ENCODE peak calls at places on chromosomes 11 and 22, in eight cellular contexts. L is GM23248, G is OCI-LY7, N is fibroblast of lung, M is iPS DF 6.9, A is suprapubic skin, I is upper lobe of right lung, W is PC-3. T is an unnamed sample.
A peak's percentile ranks its signal among the peaks of the same experiment; 100 is the strongest.

GRCh38 chr22:49948958-49949913 is 11.3 kb upstream of the PIM3 start:
- DNase-seq in L (no peak), G (no peak), N (no peak), M (no peak), A (no peak), I (peak; percentile 96), W (peak; percentile 76), T (no peak)

GRCh38 chr11:13486926-13487660 is 8.7 kb downstream of the PTH start:
- DNase-seq in L (peak; percentile 67), G (peak; percentile 25), N (peak; percentile 9), M (no peak), A (no peak), I (peak; percentile 86), W (no peak), T (peak; percentile 88)

GRCh38 chr11:19632435-19632834 is 80.2 kb upstream of the NAV2 start:
- DNase-seq in L (peak; percentile 50), G (no peak), N (peak; percentile 62), M (no peak), A (no peak), I (no peak), W (peak; percentile 36), T (no peak)

GRCh38 chr22:44712156-44712555 is 10.2 kb downstream of the PRR5 start:
- DNase-seq in L (peak; percentile 43), G (no peak), N (no peak), M (no peak), A (no peak), I (no peak), W (no peak), T (peak; percentile 85)

GRCh38 chr11:95925011-95925410 is 1.1 kb upstream of the MTMR2 start:
- DNase-seq in L (peak; percentile 23), G (no peak), N (peak; percentile 28), M (no peak), A (no peak), I (no peak), W (peak; percentile 92), T (no peak)

GRCh38 chr11:2553886-2554285 is 109.1 kb downstream of the KCNQ1 start:
- DNase-seq in L (no peak), G (no peak), N (no peak), M (no peak), A (no peak), I (peak; percentile 58), W (no peak), T (peak; percentile 25)

GRCh38 chr11:133978816-133979215 is 22.0 kb upstream of the IGSF9B start:
- DNase-seq in L (peak; percentile 62), G (no peak), N (no peak), M (no peak), A (no peak), I (no peak), W (peak; percentile 15), T (no peak)

GRCh38 chr22:26364066-26365015 is 64.7 kb upstream of the ASPHD2 start:
- DNase-seq in L (peak; percentile 90), G (peak; percentile 88), N (peak; percentile 78), M (peak; percentile 89), A (no peak), I (no peak), W (peak; percentile 73), T (no peak)

GRCh38 chr11:94179696-94180095 is 51.1 kb downstream of the PANX1 start:
- DNase-seq in L (no peak), G (no peak), N (no peak), M (no peak), A (no peak), I (no peak), W (no peak), T (no peak)

GRCh38 chr11:19892876-19893275 is 180.2 kb downstream of the NAV2 start:
- DNase-seq in L (peak; percentile 60), G (no peak), N (peak; percentile 61), M (no peak), A (no peak), I (no peak), W (no peak), T (no peak)

GRCh38 chr11:44627911-44628729 is 62.7 kb downstream of the CD82 start:
- DNase-seq in L (peak; percentile 50), G (no peak), N (peak; percentile 78), M (no peak), A (peak; percentile 79), I (peak; percentile 76), W (no peak), T (peak; percentile 72)

GRCh38 chr22:33837806-33838205 is 82.5 kb downstream of the LARGE1 start:
- DNase-seq in L (no peak), G (no peak), N (no peak), M (no peak), A (no peak), I (no peak), W (no peak), T (no peak)

GRCh38 chr11:126310992-126311310 is 7.1 kb downstream of the DCPS start:
- DNase-seq in L (peak; percentile 36), G (no peak), N (no peak), M (no peak), A (no peak), I (no peak), W (no peak), T (no peak)

GRCh38 chr11:8959546-8960166 is 4.6 kb downstream of the TMEM9B start:
- DNase-seq in L (peak; percentile 87), G (peak; percentile 73), N (peak; percentile 89), M (peak; percentile 74), A (no peak), I (no peak), W (peak; percentile 73), T (no peak)

GRCh38 chr11:65559951-65560537 is 1.9 kb upstream of the LTBP3 start:
- DNase-seq in L (peak; percentile 90), G (no peak), N (peak; percentile 38), M (no peak), A (no peak), I (no peak), W (peak; percentile 98), T (no peak)

GRCh38 chr11:13923182-13923581 is 39.3 kb upstream of the SPON1 start:
- DNase-seq in L (no peak), G (peak; percentile 52), N (no peak), M (no peak), A (no peak), I (no peak), W (peak; percentile 68), T (no peak)

GRCh38 chr11:104163100-104164027 is 583 bp downstream of the PDGFD start:
- DNase-seq in L (peak; percentile 28), G (peak; percentile 61), N (peak; percentile 20), M (no peak), A (no peak), I (no peak), W (no peak), T (peak; percentile 56)

GRCh38 chr11:59176330-59176729 is 4.4 kb downstream of the DTX4 start:
- DNase-seq in L (no peak), G (no peak), N (no peak), M (no peak), A (no peak), I (no peak), W (no peak), T (no peak)

GRCh38 chr11:59174664-59175033 is 2.7 kb downstream of the DTX4 start:
- DNase-seq in L (peak; percentile 65), G (no peak), N (no peak), M (no peak), A (no peak), I (no peak), W (peak; percentile 94), T (no peak)

GRCh38 chr11:59173964-59174663 is 2.2 kb downstream of the DTX4 start:
- DNase-seq in L (peak; percentile 23), G (no peak), N (no peak), M (no peak), A (no peak), I (peak; percentile 86), W (peak; percentile 67), T (no peak)

GRCh38 chr11:59173080-59173963 is 1.4 kb downstream of the DTX4 start:
- DNase-seq in L (peak; percentile 49), G (no peak), N (no peak), M (no peak), A (peak; percentile 81), I (peak; percentile 78), W (no peak), T (peak; percentile 86)

GRCh38 chr11:59175104-59175503 is 3.2 kb downstream of the DTX4 start:
- DNase-seq in L (no peak), G (no peak), N (no peak), M (no peak), A (no peak), I (peak; percentile 68), W (no peak), T (no peak)
- H3K27ac ChIP-seq in L (no peak overlapping the region), G (no peak overlapping the region), N (no peak overlapping the region), M (no peak overlapping the region), A (no peak overlapping the region), I (peak overlapping the region; percentile 63), W (peak overlapping the region; percentile 84), T (peak overlapping the region; percentile 57)

DNA sequence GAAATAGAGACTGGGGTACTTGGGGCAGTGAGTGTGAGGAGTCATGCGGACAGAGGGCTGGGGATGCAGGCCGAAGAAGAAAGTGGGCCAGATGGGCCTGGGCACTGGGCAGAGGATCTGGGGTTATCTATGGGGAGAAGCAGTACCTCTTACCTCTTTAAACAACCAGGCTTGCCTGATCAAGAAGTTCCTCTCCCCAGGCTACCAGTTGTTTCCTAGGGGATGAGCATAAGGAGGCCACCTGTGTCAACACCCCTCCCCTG is 98.4 kb upstream of the PITPNB start:
- DNase-seq in L (no peak), G (no peak), N (no peak), M (no peak), A (no peak), I (peak; percentile 23), W (no peak), T (no peak)
- H3K27ac ChIP-seq in L (no peak overlapping the region), G (no peak overlapping the region), N (no peak overlapping the region), M (no peak overlapping the region), A (no peak overlapping the region), I (no peak overlapping the region), W (no peak overlapping the region), T (no peak overlapping the region)

GRCh38 chr11:86790073-86790727 is 10.1 kb upstream of the PRSS23 start:
- DNase-seq in L (no peak), G (no peak), N (no peak), M (no peak), A (no peak), I (no peak), W (peak; percentile 49), T (no peak)
- H3K27ac ChIP-seq in L (no peak overlapping the region), G (no peak overlapping the region), N (no peak overlapping the region), M (no peak overlapping the region), A (no peak overlapping the region), I (no peak overlapping the region), W (peak overlapping the region; percentile 47), T (no peak overlapping the region)

GRCh38 chr22:46038174-46038487 is 61.2 kb upstream of the WNT7B start:
- DNase-seq in L (no peak), G (no peak), N (no peak), M (no peak), A (no peak), I (no peak), W (no peak), T (no peak)

GRCh38 chr22:46035742-46036557 is 59.0 kb upstream of the WNT7B start:
- DNase-seq in L (peak; percentile 100), G (peak; percentile 99), N (peak; percentile 99), M (peak; percentile 90), A (peak; percentile 99), I (peak; percentile 100), W (peak; percentile 97), T (peak; percentile 100)

GRCh38 chr22:46033256-46034200 is 56.6 kb upstream of the WNT7B start:
- DNase-seq in L (peak; percentile 64), G (no peak), N (peak; percentile 45), M (no peak), A (peak; percentile 48), I (no peak), W (no peak), T (peak; percentile 25)

GRCh38 chr22:46036558-46037408 is 59.8 kb upstream of the WNT7B start:
- DNase-seq in L (peak; percentile 44), G (peak; percentile 85), N (no peak), M (no peak), A (peak; percentile 78), I (peak; percentile 62), W (peak; percentile 57), T (peak; percentile 86)

GRCh38 chr22:46035380-46035741 is 58.4 kb upstream of the WNT7B start:
- DNase-seq in L (no peak), G (no peak), N (no peak), M (no peak), A (no peak), I (no peak), W (no peak), T (no peak)
- H3K27ac ChIP-seq in L (peak overlapping the region; percentile 86), G (no peak overlapping the region), N (peak overlapping the region; percentile 77), M (no peak overlapping the region), A (peak overlapping the region; percentile 86), I (peak overlapping the region; percentile 78), W (peak overlapping the region; percentile 52), T (peak overlapping the region; percentile 98)